ENCODE peak calls at places on chromosomes 12 and 14, in ten cellular contexts. Y is left colon; E is astrocyte of the spinal cord; C is posterior vena cava; B is GM10248; T is SK-MEL-5; H is tibial artery; Z is prostate gland; F is AG10803; R is stimulated activated CD4-positive, alpha-beta T cell treated with anti-CD3 and anti-CD28 coated beads, Interleukin-4, amount 100 ng/mL, for 4 hours. Q is an unnamed sample.

GRCh38 chr14:54692261-54692861 is 125.4 kb downstream of the SAMD4A start:
- DNase-seq in T (no peak), B (no peak), Z (no peak), H (no peak), E (no peak), Y (no peak), C (no peak), F (no peak), R (no peak), Q (no peak)

GRCh38 chr14:72583316-72584272 is 310.3 kb downstream of the DPF3 start:
- DNase-seq in H (no peak), R (no peak), B (no peak), Z (no peak), T (no peak), F (no peak), E (no peak), C (peak; percentile 29), Y (no peak), Q (no peak)

GRCh38 chr14:78088941-78089340 is 81.2 kb upstream of the NRXN3 start:
- DNase-seq in B (no peak), F (no peak), C (no peak), Y (no peak), R (no peak), T (no peak), E (no peak), Z (no peak), H (no peak), Q (no peak)

GRCh38 chr12:47722136-47722834 is 3.0 kb downstream of the ENDOU start:
- DNase-seq in F (no peak), Z (no peak), E (no peak), H (no peak), B (no peak), C (no peak), R (no peak), Y (no peak), T (no peak), Q (no peak)

GRCh38 chr12:79058342-79058741 is 193.8 kb downstream of the SYT1 start:
- DNase-seq in Z (no peak), Y (no peak), E (peak; percentile 71), C (no peak), F (no peak), R (no peak), T (no peak), B (no peak), H (no peak), Q (no peak)

GRCh38 chr12:101566318-101566717 is 28.5 kb upstream of the MYBPC1 start:
- DNase-seq in B (no peak), Y (no peak), H (no peak), F (no peak), R (no peak), Z (no peak), C (no peak), E (no peak), T (no peak), Q (no peak)

GRCh38 chr14:99575043-99576023 is 28.7 kb downstream of the CCDC85C start:
- DNase-seq in B (no peak), R (no peak), T (no peak), H (no peak), F (peak; percentile 43), E (no peak), Z (peak; percentile 69), C (no peak), Y (peak; percentile 82), Q (peak; percentile 66)

GRCh38 chr14:99686557-99687283 is 2.6 kb downstream of the CYP46A1 start:
- DNase-seq in F (no peak), E (no peak), Z (no peak), H (peak; percentile 21), Y (no peak), C (no peak), B (no peak), T (no peak), R (no peak), Q (no peak)

GRCh38 chr12:79381246-79382208 is 309.2 kb downstream of the PAWR start:
- DNase-seq in F (no peak), B (no peak), Y (no peak), E (no peak), T (no peak), C (no peak), H (no peak), Z (no peak), R (no peak), Q (no peak)

GRCh38 chr12:50326636-50327284 is 43.4 kb upstream of the LIMA1 start:
- DNase-seq in E (peak; percentile 79), B (no peak), Z (peak; percentile 85), Y (peak; percentile 35), F (peak; percentile 55), C (no peak), T (no peak), H (no peak), R (no peak), Q (peak; percentile 29)

GRCh38 chr12:85920324-85920947 is 46.3 kb downstream of the NTS start:
- DNase-seq in C (no peak), B (peak; percentile 23), T (peak; percentile 62), H (no peak), Y (no peak), E (peak; percentile 51), Z (no peak), R (no peak), F (peak; percentile 7), Q (no peak)

GRCh38 chr12:236445-236844 is 22.5 kb upstream of the SLC6A12 start:
- DNase-seq in B (no peak), Y (no peak), E (no peak), R (no peak), Z (no peak), H (no peak), T (no peak), C (peak; percentile 3), F (no peak), Q (no peak)

GRCh38 chr12:78887008-78887407 is 22.4 kb downstream of the SYT1 start:
- DNase-seq in T (no peak), Z (no peak), E (peak; percentile 84), F (peak; percentile 67), Y (no peak), H (no peak), B (no peak), C (no peak), R (no peak), Q (no peak)

GRCh38 chr12:63870838-63871237 is 26.3 kb downstream of the SRGAP1 start:
- DNase-seq in B (no peak), T (no peak), F (no peak), Z (no peak), H (no peak), R (no peak), E (no peak), Y (no peak), C (no peak), Q (no peak)

GRCh38 chr12:56261503-56262230 is 3.5 kb upstream of the ANKRD52 start:
- DNase-seq in F (peak; percentile 93), H (no peak), Y (no peak), E (peak; percentile 49), C (no peak), T (peak; percentile 26), Z (no peak), R (no peak), B (no peak), Q (no peak)

GRCh38 chr12:63895841-63896240 is 51.3 kb downstream of the SRGAP1 start:
- DNase-seq in C (no peak), T (no peak), Z (no peak), F (no peak), H (no peak), R (no peak), E (no peak), Y (no peak), B (no peak), Q (no peak)

GRCh38 chr14:50801706-50802105 is 29.3 kb downstream of the NIN start:
- DNase-seq in Z (no peak), Y (no peak), T (peak; percentile 7), C (no peak), R (no peak), E (peak; percentile 59), B (no peak), F (peak; percentile 43), H (no peak), Q (no peak)

GRCh38 chr12:32561931-32562341 is 117.2 kb upstream of the DNM1L start:
- DNase-seq in E (peak; percentile 26), C (no peak), Y (no peak), R (no peak), T (peak; percentile 54), Z (no peak), F (no peak), H (no peak), B (no peak), Q (no peak)

GRCh38 chr12:30753233-30753632 is 1.5 kb downstream of the CAPRIN2 start:
- DNase-seq in Z (no peak), C (no peak), F (peak; percentile 27), T (peak; percentile 70), H (no peak), R (no peak), B (peak; percentile 17), E (peak; percentile 53), Y (no peak), Q (no peak)

GRCh38 chr12:94148841-94149780 is 734 bp downstream of the PLXNC1 start:
- DNase-seq in H (no peak), R (peak; percentile 42), E (no peak), B (peak; percentile 79), C (peak; percentile 86), T (peak; percentile 58), Y (peak; percentile 71), F (peak; percentile 40), Z (no peak), Q (peak; percentile 60)

GRCh38 chr12:12091977-12092663 is 21.4 kb downstream of the BCL2L14 start:
- DNase-seq in F (no peak), C (no peak), T (no peak), Z (no peak), E (peak; percentile 54), H (no peak), B (no peak), R (no peak), Y (no peak), Q (no peak)

GRCh38 chr14:25570483-25570882 is 520.5 kb upstream of the STXBP6 start:
- DNase-seq in F (no peak), H (no peak), R (no peak), T (no peak), E (no peak), C (no peak), Y (no peak), B (no peak), Z (no peak), Q (peak; percentile 18)

GRCh38 chr12:93921511-93921910 is 226.9 kb upstream of the PLXNC1 start:
- DNase-seq in E (no peak), Y (no peak), H (no peak), C (no peak), T (no peak), F (no peak), R (no peak), B (no peak), Z (no peak), Q (no peak)

GRCh38 chr14:93543766-93544165 is 113.0 kb downstream of the UNC79 start:
- DNase-seq in T (peak; percentile 56), E (peak; percentile 23), B (no peak), F (peak; percentile 16), Y (no peak), C (no peak), Z (no peak), H (no peak), R (no peak), Q (no peak)

GRCh38 chr14:103520269-103520656 is 2.4 kb downstream of the CKB start:
- DNase-seq in Z (no peak), E (no peak), H (no peak), C (no peak), B (no peak), R (no peak), F (no peak), T (no peak), Y (no peak), Q (no peak)

GRCh38 chr14:24052656-24053547 is 1.1 kb downstream of the CARMIL3 start:
- DNase-seq in Y (peak; percentile 14), Z (no peak), B (no peak), C (peak; percentile 38), E (no peak), H (peak; percentile 32), F (no peak), R (peak; percentile 48), T (no peak), Q (no peak)

GRCh38 chr14:74619672-74620131 is 7.7 kb upstream of the LTBP2 start:
- DNase-seq in F (peak; percentile 99), R (no peak), T (peak; percentile 15), Z (no peak), Y (peak; percentile 44), C (peak; percentile 97), E (peak; percentile 98), B (no peak), H (peak; percentile 96), Q (peak; percentile 63)

GRCh38 chr14:25944020-25944419 is 653.8 kb downstream of the NOVA1 start:
- DNase-seq in Y (no peak), C (no peak), F (no peak), Z (no peak), B (no peak), R (no peak), E (no peak), H (no peak), T (peak; percentile 9), Q (no peak)